ENCODE peak calls at places on chromosomes 6 and 20, in eight cellular contexts. H is hepatocyte, D is lung, B is stomach, C is A673, S is dorsolateral prefrontal cortex, L is heart right ventricle, Z is fibroblast of lung. J is an unnamed sample.

GRCh38 chr6:111805511-111806181 is 67.6 kb downstream of the FYN start:
- DNase-seq in Z (peak; percentile 96), D (no peak), H (no peak), B (no peak), C (peak; percentile 10), L (no peak), S (no peak), J (no peak)

GRCh38 chr20:20261159-20261558 is 106.7 kb upstream of the INSM1 start:
- DNase-seq in Z (no peak), H (no peak), D (no peak), C (no peak), L (no peak), S (no peak), B (no peak), J (no peak)

GRCh38 chr20:32966881-32967781 is 37.1 kb downstream of the SUN5 start:
- DNase-seq in D (peak; percentile 22), C (no peak), H (no peak), Z (no peak), L (no peak), S (no peak), B (peak; percentile 25), J (peak; percentile 50)

GRCh38 chr6:106134087-106134770 is 48.1 kb downstream of the PRDM1 start:
- DNase-seq in H (no peak), B (peak; percentile 23), S (no peak), Z (no peak), L (no peak), C (no peak), D (no peak), J (no peak)

GRCh38 chr20:341682-342081 is 5.2 kb upstream of the NRSN2 start:
- DNase-seq in L (no peak), H (peak; percentile 42), S (no peak), C (peak; percentile 77), Z (peak; percentile 87), D (no peak), B (no peak), J (no peak)

GRCh38 chr20:33842346-33842745 is 31.2 kb downstream of the CHMP4B start:
- DNase-seq in D (no peak), Z (no peak), S (no peak), C (no peak), H (no peak), B (no peak), L (no peak), J (no peak)

GRCh38 chr20:20210327-20210726 is 157.6 kb upstream of the INSM1 start:
- DNase-seq in S (no peak), Z (no peak), H (no peak), C (no peak), B (no peak), D (no peak), L (peak; percentile 23), J (no peak)

GRCh38 chr20:3011752-3012151 is 31.7 kb upstream of the GNRH2 start:
- DNase-seq in H (no peak), D (no peak), S (no peak), Z (no peak), C (no peak), B (no peak), L (no peak), J (no peak)

GRCh38 chr20:47205577-47206123 is 150.8 kb downstream of the ZMYND8 start:
- DNase-seq in Z (peak; percentile 78), C (peak; percentile 71), L (peak; percentile 38), D (peak; percentile 34), B (peak; percentile 63), H (peak; percentile 49), S (no peak), J (no peak)

GRCh38 chr6:134826889-134827737 is 122.8 kb downstream of the ALDH8A1 start:
- DNase-seq in S (no peak), C (no peak), H (no peak), L (peak; percentile 51), D (peak; percentile 61), Z (peak; percentile 100), B (peak; percentile 28), J (no peak)

GRCh38 chr6:33816911-33817310 is 13.1 kb upstream of the MLN start:
- DNase-seq in C (no peak), B (no peak), L (no peak), H (no peak), D (no peak), S (no peak), Z (no peak), J (no peak)

DNA sequence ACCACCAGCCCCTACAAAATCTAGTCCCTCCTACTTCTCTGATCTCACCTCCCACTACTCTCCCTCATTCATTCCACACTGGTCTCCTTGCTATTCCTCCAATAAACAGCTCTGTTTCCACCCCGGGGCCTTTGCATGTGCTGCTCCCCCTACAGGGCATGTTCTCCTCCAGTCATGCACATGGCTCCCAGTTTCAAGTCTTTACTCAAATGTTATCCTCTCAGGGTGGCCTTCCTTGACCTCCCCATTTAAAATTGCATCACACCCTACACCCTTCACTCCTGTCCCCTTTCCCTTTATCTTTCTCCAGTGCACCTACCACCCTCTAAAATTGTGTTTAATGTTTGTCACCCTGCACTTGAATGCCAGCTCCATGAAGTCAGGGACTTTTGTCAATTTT is 174.5 kb downstream of the MRPL14 start:
- DNase-seq in B (no peak), L (no peak), C (no peak), S (no peak), H (no peak), Z (no peak), D (no peak), J (no peak)
- TF ChIP-seq CTCF in B (no peak), L (no peak), C (peak; percentile 18), S (no peak), H (no peak), Z (no peak), D (no peak), J (no peak)

GRCh38 chr20:56628873-56629463 is at the start of gene TFAP2C:
- DNase-seq in H (peak; percentile 84), D (peak; percentile 81), B (peak; percentile 71), L (peak; percentile 38), Z (peak; percentile 52), C (peak; percentile 76), S (no peak), J (no peak)

GRCh38 chr20:56631318-56631989 is 2.3 kb downstream of the TFAP2C start:
- DNase-seq in D (no peak), B (no peak), C (no peak), L (no peak), Z (no peak), H (no peak), S (no peak), J (no peak)

GRCh38 chr20:56629464-56630085 is 469 bp downstream of the TFAP2C start:
- DNase-seq in L (no peak), S (no peak), Z (no peak), H (no peak), B (no peak), D (no peak), C (no peak), J (no peak)

GRCh38 chr20:56630506-56631317 is 1.6 kb downstream of the TFAP2C start:
- DNase-seq in L (no peak), H (peak; percentile 39), C (no peak), D (no peak), B (no peak), S (no peak), Z (peak; percentile 48), J (no peak)

DNA sequence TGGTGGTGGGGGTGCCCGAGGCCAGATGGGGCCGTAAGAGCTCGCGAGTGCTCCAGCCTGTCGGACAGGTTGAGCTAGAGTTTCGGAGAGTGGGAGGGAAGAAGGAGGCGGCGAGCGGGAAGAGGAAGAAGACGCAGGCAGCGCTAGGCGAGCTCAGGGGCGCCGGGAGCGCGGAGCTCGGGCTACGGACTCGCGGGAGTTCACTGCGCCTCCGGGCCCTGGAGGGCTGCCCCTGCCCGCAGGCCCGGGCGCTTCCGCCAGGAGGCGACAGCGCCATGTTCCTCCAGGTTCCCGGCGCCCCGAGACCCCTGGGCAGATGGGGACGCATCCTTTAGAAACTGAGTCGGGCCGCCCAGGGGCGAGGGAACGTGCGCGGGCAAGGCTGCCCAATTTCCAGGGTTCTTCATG is 984 bp downstream of the TFAP2C start:
- DNase-seq in Z (peak; percentile 72), L (no peak), B (peak; percentile 43), C (peak; percentile 49), S (no peak), D (peak; percentile 84), H (peak; percentile 85), J (no peak)
- H3K27me3 ChIP-seq in Z (peaks cover 60% of the 10 kb centered on the region), L (peaks cover 100% of the 10 kb centered on the region), B (peaks cover 86% of the 10 kb centered on the region), C (peaks cover 100% of the 10 kb centered on the region), S (peaks cover 58% of the 10 kb centered on the region), D (peaks cover 38% of the 10 kb centered on the region), H (peaks cover 99% of the 10 kb centered on the region), J (peaks cover 73% of the 10 kb centered on the region)

GRCh38 chr6:35170166-35170565 is 29.0 kb upstream of the TCP11 start:
- DNase-seq in Z (no peak), D (no peak), S (no peak), C (no peak), B (no peak), L (no peak), H (no peak), J (no peak)

GRCh38 chr6:35166160-35166919 is 25.2 kb upstream of the TCP11 start:
- DNase-seq in B (peak; percentile 35), H (no peak), Z (no peak), C (no peak), D (no peak), L (no peak), S (no peak), J (no peak)

GRCh38 chr6:35167505-35167904 is 26.4 kb upstream of the TCP11 start:
- DNase-seq in B (no peak), S (no peak), Z (no peak), D (no peak), C (no peak), L (no peak), H (no peak), J (no peak)

GRCh38 chr6:35170891-35171290 is 29.8 kb upstream of the TCP11 start:
- DNase-seq in S (no peak), C (no peak), D (no peak), H (no peak), B (no peak), Z (no peak), L (no peak), J (no peak)

DNA sequence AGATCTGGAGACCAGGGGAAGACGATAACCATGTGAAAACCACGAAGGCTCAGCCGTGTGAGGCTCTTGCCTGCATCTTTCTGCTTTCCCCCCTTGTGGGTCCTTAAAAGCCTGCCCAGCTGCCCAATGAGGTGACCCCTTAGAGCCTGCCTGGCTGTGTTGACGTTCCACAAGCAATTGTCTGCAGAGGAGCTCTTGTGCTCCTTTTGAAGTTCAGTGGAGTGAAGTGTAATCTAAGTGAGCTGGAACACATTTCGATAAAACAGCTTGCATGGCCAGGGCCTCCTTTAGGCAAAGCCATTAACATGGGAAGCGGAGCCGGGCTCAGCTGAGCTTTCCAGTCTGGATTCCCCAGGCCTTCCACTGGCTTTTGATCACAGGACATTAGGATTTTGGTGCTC is 27.3 kb upstream of the TCP11 start:
- DNase-seq in Z (no peak), H (no peak), L (no peak), S (no peak), D (no peak), B (no peak), C (no peak), J (no peak)
- H3K27ac ChIP-seq in Z (no peak overlapping the region), H (no peak overlapping the region), L (no peak overlapping the region), S (no peak overlapping the region), D (no peak overlapping the region), B (no peak overlapping the region), C (no peak overlapping the region), J (no peak overlapping the region)

DNA sequence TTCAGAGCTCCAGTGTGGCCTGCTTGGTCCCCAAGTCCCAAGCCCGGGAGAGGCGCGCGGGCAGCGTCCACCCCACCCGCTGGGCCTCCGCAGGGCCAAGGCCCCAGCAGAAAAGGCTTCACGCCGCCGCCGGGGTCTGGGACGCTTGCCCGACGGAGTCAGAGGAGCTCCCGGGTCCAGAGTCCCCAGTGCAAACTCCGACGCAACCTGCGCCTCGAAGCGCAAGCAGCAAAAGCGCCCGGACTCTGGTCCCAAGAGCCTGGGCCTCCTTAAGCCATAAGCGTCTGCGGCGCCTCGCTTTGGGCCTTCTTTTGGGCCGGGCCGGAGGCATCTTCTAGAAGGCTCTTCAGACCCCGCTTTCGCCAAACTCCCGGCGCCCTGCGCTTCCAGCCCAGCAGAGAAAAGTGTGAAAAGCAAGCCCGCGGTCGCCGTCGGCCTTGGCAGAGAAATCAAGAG is 1.4 kb downstream of the TBX18 start:
- DNase-seq in B (no peak), Z (no peak), S (no peak), L (no peak), C (peak; percentile 57), H (peak; percentile 36), D (no peak), J (no peak)
- TF ChIP-seq CTCF in B (no peak), Z (no peak), S (no peak), L (no peak), C (no peak), H (no peak), D (no peak), J (no peak)

J was measured in CD4-positive, alpha-beta T cell.